ENCODE peak calls at places on chromosomes 6 and 20, in eight cellular contexts. A is osteocyte, N is AG10803, M is pancreas, W is lower lobe of right lung, S is body of pancreas, F is fibroblast of mammary gland, J is cardiac fibroblast. U is an unnamed sample.

GRCh38 chr6:494394-494793 is 102.8 kb downstream of the IRF4 start:
- DNase-seq in A (no peak), N (no peak), M (no peak), W (no peak), S (no peak), F (no peak), J (no peak), U (no peak)

GRCh38 chr6:164911873-164912580 is 397.4 kb downstream of the C6orf118 start:
- DNase-seq in A (no peak), N (peak; percentile 6), M (no peak), W (no peak), S (no peak), F (no peak), J (peak; percentile 4), U (no peak)

GRCh38 chr20:25039697-25040437 is 18.1 kb downstream of the ACSS1 start:
- DNase-seq in A (no peak), N (peak; percentile 95), M (peak; percentile 94), W (peak; percentile 85), S (peak; percentile 95), F (peak; percentile 79), J (peak; percentile 97), U (peak; percentile 84)

GRCh38 chr6:84278311-84278710 is 50.9 kb upstream of the CEP162 start:
- DNase-seq in A (no peak), N (peak; percentile 41), M (no peak), W (no peak), S (no peak), F (peak; percentile 28), J (peak; percentile 54), U (no peak)

GRCh38 chr20:49579195-49579594 is 11.3 kb upstream of the PTGIS start:
- DNase-seq in A (no peak), N (no peak), M (no peak), W (no peak), S (no peak), F (no peak), J (no peak), U (no peak)

GRCh38 chr6:40194771-40195170 is 260.5 kb upstream of the MOCS1 start:
- DNase-seq in A (peak; percentile 10), N (no peak), M (no peak), W (no peak), S (no peak), F (no peak), J (no peak), U (no peak)

GRCh38 chr20:45340951-45341350 is 7.3 kb downstream of the SDC4 start:
- DNase-seq in A (no peak), N (no peak), M (no peak), W (no peak), S (no peak), F (no peak), J (no peak), U (no peak)

GRCh38 chr6:15332441-15332840 is 86.6 kb downstream of the JARID2 start:
- DNase-seq in A (no peak), N (no peak), M (no peak), W (no peak), S (no peak), F (no peak), J (no peak), U (no peak)

GRCh38 chr6:151285121-151285520 is 45.4 kb downstream of the AKAP12 start:
- DNase-seq in A (no peak), N (peak; percentile 75), M (no peak), W (no peak), S (no peak), F (peak; percentile 71), J (peak; percentile 80), U (no peak)

DNA sequence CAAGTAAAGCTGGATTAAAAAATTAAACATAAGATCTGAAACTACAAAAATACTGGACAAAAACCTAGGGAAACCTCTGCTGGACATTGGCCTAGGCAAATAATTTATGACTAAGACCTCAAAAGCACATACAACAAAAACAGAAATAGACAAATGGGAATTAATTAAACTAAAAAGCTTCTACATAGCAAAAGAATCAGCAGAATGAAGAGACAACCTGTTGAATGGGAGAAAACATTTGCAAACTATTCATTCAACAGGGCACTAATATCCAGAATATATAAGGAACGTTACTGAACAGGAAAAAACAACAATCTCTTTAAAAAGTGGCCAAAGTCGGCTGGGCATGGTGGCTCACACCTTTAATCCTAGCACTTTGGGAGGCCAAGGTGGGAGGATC is 6.8 kb upstream of the GINM1 start:
- DNase-seq in A (no peak), N (no peak), M (no peak), W (no peak), S (no peak), F (no peak), J (no peak), U (no peak)
- TF ChIP-seq CTCF in A (no peak), N (no peak), M (no peak), W (no peak), S (no peak), F (no peak), J (no peak), U (no peak)

GRCh38 chr6:45789238-45789637 is 226.4 kb downstream of the CLIC5 start:
- DNase-seq in A (no peak), N (no peak), M (no peak), W (no peak), S (no peak), F (no peak), J (no peak), U (no peak)
- TF ChIP-seq CTCF in A (no peak), N (no peak), M (no peak), W (no peak), S (no peak), F (no peak), J (no peak), U (no peak)

GRCh38 chr6:47718571-47718970 is 20.2 kb downstream of the ADGRF4 start:
- DNase-seq in A (no peak), N (no peak), M (no peak), W (no peak), S (no peak), F (no peak), J (no peak), U (no peak)
- TF ChIP-seq CTCF in A (no peak), N (no peak), M (no peak), W (no peak), S (no peak), F (no peak), J (no peak), U (no peak)

GRCh38 chr20:46810442-46811327 is 84.0 kb upstream of the EYA2 start:
- DNase-seq in A (no peak), N (no peak), M (no peak), W (no peak), S (no peak), F (no peak), J (no peak), U (no peak)
- TF ChIP-seq CTCF in A (no peak), N (no peak), M (no peak), W (no peak), S (no peak), F (no peak), J (no peak), U (no peak)

DNA sequence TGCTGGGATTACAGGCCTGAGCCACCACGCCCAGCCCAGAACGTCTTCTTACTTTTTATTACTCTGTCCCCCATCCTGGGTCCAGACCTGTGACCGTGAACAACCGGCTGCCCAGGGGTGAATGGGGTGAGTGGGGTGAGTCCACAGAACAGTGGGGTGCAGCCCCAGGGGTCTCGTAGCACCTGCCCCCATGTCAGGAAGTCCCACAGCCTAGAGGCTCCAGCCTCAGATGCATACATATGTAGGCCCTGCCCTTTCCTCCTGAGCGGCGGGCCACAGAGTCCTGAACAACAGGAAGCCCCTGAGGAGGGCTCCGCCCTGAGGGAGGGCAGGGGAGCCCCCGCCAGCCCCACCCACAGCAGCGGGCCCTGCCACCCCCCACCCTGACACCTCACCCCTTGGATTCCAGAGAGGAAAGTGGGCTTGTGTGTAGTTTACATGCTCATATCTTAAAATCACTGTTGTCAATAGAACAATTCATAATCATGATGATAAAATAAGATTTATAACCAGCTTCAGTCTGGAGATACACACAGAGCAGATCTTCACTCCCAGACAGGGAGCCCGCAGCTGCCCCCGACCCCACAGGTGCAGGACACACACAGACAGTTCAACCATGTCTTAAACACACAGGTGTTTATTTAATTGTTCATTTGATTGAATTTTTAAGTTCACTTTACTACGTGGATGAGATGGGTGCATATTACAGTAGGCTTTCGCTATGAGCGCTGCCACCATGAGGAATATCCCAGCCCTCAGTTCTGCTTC is 12.4 kb upstream of the GMEB2 start:
- DNase-seq in A (no peak), N (no peak), M (no peak), W (peak; percentile 65), S (no peak), F (no peak), J (no peak), U (peak; percentile 59)
- TF ChIP-seq CTCF in A (no peak), N (no peak), M (no peak), W (no peak), S (no peak), F (no peak), J (no peak), U (no peak)

GRCh38 chr6:65071480-65071879 is 635.5 kb downstream of the EYS start:
- DNase-seq in A (no peak), N (no peak), M (no peak), W (no peak), S (no peak), F (no peak), J (no peak), U (no peak)
- TF ChIP-seq CTCF in A (no peak), N (no peak), M (no peak), W (no peak), S (no peak), F (no peak), J (no peak), U (no peak)

GRCh38 chr20:50810063-50810462 is 15.2 kb downstream of the BCAS4 start:
- DNase-seq in A (no peak), N (no peak), M (no peak), W (no peak), S (no peak), F (peak; percentile 37), J (no peak), U (no peak)
- TF ChIP-seq CTCF in A (no peak), N (no peak), M (no peak), W (no peak), S (no peak), F (no peak), J (no peak), U (no peak)

U was measured in transverse colon.